ENCODE peak calls at places on chromosomes 5 and 9, in nine cellular contexts. G is bronchial epithelial cell; L is IMR-90; U is endothelial cell of umbilical vein; R is tibial nerve; P is aorta; N is CD8-positive, alpha-beta memory T cell; Z is CD4-positive, alpha-beta memory T cell; T is K562. H is an unnamed sample.

GRCh38 chr5:139849942-139850341 is 54.3 kb downstream of the PSD2 start:
- DNase-seq in G (peak; percentile 42), L (no peak), U (peak; percentile 21), R (no peak), P (no peak), N (no peak), Z (no peak), T (no peak), H (no peak)

GRCh38 chr5:79547982-79548381 is 34.0 kb upstream of the HOMER1 start:
- DNase-seq in G (peak; percentile 92), L (no peak), U (no peak), R (no peak), P (no peak), N (no peak), Z (no peak), T (no peak), H (no peak)

GRCh38 chr5:168779333-168779732 is 200.2 kb upstream of the PANK3 start:
- DNase-seq in G (no peak), L (no peak), U (no peak), R (no peak), P (no peak), N (no peak), Z (no peak), T (no peak), H (no peak)

GRCh38 chr9:133888779-133889491 is 103.2 kb downstream of the VAV2 start:
- DNase-seq in G (no peak), L (no peak), U (no peak), R (no peak), P (no peak), N (no peak), Z (no peak), T (no peak), H (peak; percentile 26)

GRCh38 chr5:118195215-118195614 is 793.1 kb downstream of the DTWD2 start:
- DNase-seq in G (no peak), L (no peak), U (no peak), R (no peak), P (no peak), N (no peak), Z (no peak), T (no peak), H (no peak)

GRCh38 chr5:6820851-6821479 is 107.7 kb downstream of the TENT4A start:
- DNase-seq in G (peak; percentile 20), L (no peak), U (no peak), R (no peak), P (no peak), N (no peak), Z (peak; percentile 37), T (peak; percentile 89), H (peak; percentile 63)

GRCh38 chr9:132427015-132427414 is 17.0 kb downstream of the CFAP77 start:
- DNase-seq in G (no peak), L (no peak), U (no peak), R (no peak), P (no peak), N (no peak), Z (no peak), T (no peak), H (no peak)

GRCh38 chr9:129191234-129191633 is 13.2 kb upstream of the IER5L start:
- DNase-seq in G (no peak), L (no peak), U (no peak), R (no peak), P (no peak), N (no peak), Z (no peak), T (no peak), H (no peak)

GRCh38 chr5:132493241-132493640 is 2.7 kb upstream of the IRF1 start:
- DNase-seq in G (no peak), L (no peak), U (no peak), R (peak; percentile 3), P (no peak), N (no peak), Z (no peak), T (no peak), H (no peak)

GRCh38 chr9:12595400-12595799 is 97.8 kb upstream of the TYRP1 start:
- DNase-seq in G (peak; percentile 33), L (no peak), U (no peak), R (no peak), P (no peak), N (no peak), Z (no peak), T (no peak), H (no peak)

GRCh38 chr5:14407051-14407450 is 174.5 kb upstream of the OTULINL start:
- DNase-seq in G (no peak), L (no peak), U (no peak), R (no peak), P (no peak), N (no peak), Z (no peak), T (no peak), H (no peak)
- H3K36me3 ChIP-seq in G (peaks cover 10% of the 10 kb centered on the region), L (peaks cover 75% of the 10 kb centered on the region), U (peaks cover 14% of the 10 kb centered on the region), R (peaks cover 48% of the 10 kb centered on the region), P (peaks cover 5% of the 10 kb centered on the region), N (no peaks in the 10 kb centered on the region), Z (no peaks in the 10 kb centered on the region), T (no peaks in the 10 kb centered on the region), H (peaks cover 9% of the 10 kb centered on the region)

GRCh38 chr5:42930934-42931333 is 109.2 kb downstream of the ANXA2R start:
- DNase-seq in G (peak; percentile 75), L (peak; percentile 18), U (no peak), R (no peak), P (no peak), N (no peak), Z (no peak), T (no peak), H (no peak)

GRCh38 chr5:42924686-42925085 is 113.0 kb upstream of the SELENOP start:
- DNase-seq in G (no peak), L (no peak), U (no peak), R (no peak), P (no peak), N (no peak), Z (no peak), T (no peak), H (no peak)

GRCh38 chr5:42929871-42930270 is 110.2 kb downstream of the ANXA2R start:
- DNase-seq in G (peak; percentile 75), L (peak; percentile 52), U (no peak), R (no peak), P (no peak), N (no peak), Z (no peak), T (no peak), H (no peak)

GRCh38 chr5:42924226-42924625 is 112.5 kb upstream of the SELENOP start:
- DNase-seq in G (no peak), L (no peak), U (no peak), R (no peak), P (peak; percentile 66), N (no peak), Z (no peak), T (no peak), H (no peak)

GRCh38 chr5:42927730-42928129 is 112.4 kb downstream of the ANXA2R start:
- DNase-seq in G (no peak), L (no peak), U (no peak), R (no peak), P (no peak), N (no peak), Z (no peak), T (no peak), H (no peak)
- H3K4me3 ChIP-seq in G (no peak overlapping the region), L (no peak overlapping the region), U (no peak overlapping the region), R (no peak overlapping the region), P (no peak overlapping the region), N (no peak overlapping the region), Z (no peak overlapping the region), T (no peak overlapping the region), H (no peak overlapping the region)

DNA sequence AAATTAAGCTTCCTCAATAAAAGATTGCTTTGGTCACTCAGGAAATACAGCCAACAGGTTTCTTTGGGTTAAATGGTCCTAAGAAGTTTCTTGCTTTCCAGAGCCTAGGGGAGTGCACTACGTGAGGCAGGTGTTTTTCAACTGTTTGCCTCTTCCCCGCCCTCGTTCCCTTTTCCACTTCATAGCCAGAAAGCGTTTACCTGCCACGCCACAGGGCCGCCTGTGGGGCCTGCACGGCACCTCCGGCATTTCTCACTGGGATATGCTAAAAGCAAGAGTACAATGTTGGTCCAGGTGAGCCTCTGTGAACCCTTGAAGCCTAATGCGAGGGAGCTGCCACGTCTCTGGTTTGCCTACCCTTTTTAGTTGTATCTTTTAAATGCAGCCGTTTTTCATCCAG is 167.6 kb upstream of the OTULINL start:
- DNase-seq in G (no peak), L (no peak), U (no peak), R (no peak), P (no peak), N (peak; percentile 47), Z (peak; percentile 27), T (no peak), H (no peak)
- H3K36me3 ChIP-seq in G (peaks cover 9% of the 10 kb centered on the region), L (peaks cover 73% of the 10 kb centered on the region), U (peaks cover 21% of the 10 kb centered on the region), R (peaks cover 69% of the 10 kb centered on the region), P (no peaks in the 10 kb centered on the region), N (no peaks in the 10 kb centered on the region), Z (no peaks in the 10 kb centered on the region), T (no peaks in the 10 kb centered on the region), H (peaks cover 4% of the 10 kb centered on the region)

GRCh38 chr9:113349434-113350337 is at the start of gene BSPRY:
- DNase-seq in G (no peak), L (no peak), U (no peak), R (no peak), P (no peak), N (peak; percentile 51), Z (peak; percentile 35), T (peak; percentile 54), H (peak; percentile 26)
- H3K4me3 ChIP-seq in G (peak within 1 kb of the TSS; percentile 31), L (no peak within 1 kb of the TSS), U (no peak within 1 kb of the TSS), R (peak within 1 kb of the TSS; percentile 45), P (peak within 1 kb of the TSS; percentile 36), N (no peak within 1 kb of the TSS), Z (no peak within 1 kb of the TSS), T (peak within 1 kb of the TSS; percentile 29), H (peak within 1 kb of the TSS; percentile 29)

GRCh38 chr5:11928909-11929308 is 24.7 kb upstream of the CTNND2 start:
- DNase-seq in G (no peak), L (no peak), U (no peak), R (no peak), P (no peak), N (no peak), Z (no peak), T (no peak), H (no peak)
- H3K36me3 ChIP-seq in G (no peaks in the 10 kb centered on the region), L (no peaks in the 10 kb centered on the region), U (no peaks in the 10 kb centered on the region), R (no peaks in the 10 kb centered on the region), P (no peaks in the 10 kb centered on the region), N (no peaks in the 10 kb centered on the region), Z (no peaks in the 10 kb centered on the region), T (no peaks in the 10 kb centered on the region), H (no peaks in the 10 kb centered on the region)

DNA sequence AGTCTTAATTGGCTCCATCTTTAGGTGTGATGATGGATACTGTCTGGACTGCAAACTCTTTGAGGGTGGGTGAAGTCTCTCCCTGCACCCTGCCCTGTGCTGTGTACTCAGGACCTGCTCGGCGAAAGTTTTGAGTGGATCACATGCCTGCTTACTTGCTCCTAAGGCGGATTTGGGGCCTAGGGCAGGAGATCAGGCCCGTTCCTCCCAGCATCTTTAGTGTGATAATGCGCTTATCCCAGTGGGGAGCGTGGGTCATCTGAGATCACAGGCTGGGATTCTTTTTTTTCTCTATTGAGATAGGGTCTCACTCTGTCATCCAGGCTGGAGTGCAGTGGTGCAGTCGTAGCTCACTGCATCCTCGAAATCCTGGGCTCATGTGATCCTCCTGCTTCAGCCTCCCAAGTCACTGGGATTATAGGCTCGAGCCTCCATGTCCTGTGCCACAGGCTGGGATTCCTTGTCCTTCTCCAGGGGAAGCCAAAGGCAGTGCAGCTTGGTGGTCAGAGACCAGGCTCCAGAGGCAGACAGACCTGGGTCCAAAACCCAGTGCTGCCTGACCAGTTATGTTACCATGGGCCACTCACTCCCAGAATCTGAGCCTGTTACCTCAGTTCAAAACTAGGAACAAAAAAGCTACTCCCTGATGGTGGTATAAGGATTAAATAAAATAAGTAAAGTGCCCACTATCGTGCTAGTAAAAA is 59.7 kb downstream of the ZNF618 start:
- DNase-seq in G (no peak), L (no peak), U (no peak), R (peak; percentile 2), P (no peak), N (no peak), Z (no peak), T (no peak), H (no peak)
- H3K4me3 ChIP-seq in G (no peak overlapping the region), L (no peak overlapping the region), U (no peak overlapping the region), R (no peak overlapping the region), P (no peak overlapping the region), N (no peak overlapping the region), Z (no peak overlapping the region), T (no peak overlapping the region), H (no peak overlapping the region)